ENCODE peak calls at places on chromosomes 6 and 20, in five cellular contexts. O is cardiac muscle cell, E is mammary epithelial cell, T is fibroblast of lung, X is aorta. I is an unnamed sample. For H3K4me1, the result is how much of the 10 kb centered on the place peaks cover.

GRCh38 chr6:54014440-54014839 is 96.8 kb upstream of the MLIP start:
- DNase-seq in X (no peak), E (no peak), O (no peak), T (no peak), I (no peak)

GRCh38 chr6:125593746-125594145 is 155.7 kb upstream of the HEY2 start:
- DNase-seq in X (no peak), O (no peak), T (no peak), E (no peak), I (no peak)

GRCh38 chr6:111606620-111607115 is 990 bp upstream of the TRAF3IP2 start:
- DNase-seq in E (no peak), X (no peak), O (peak), T (peak), I (no peak)

GRCh38 chr6:44646355-44646754 is 258.8 kb downstream of the CDC5L start:
- DNase-seq in O (peak), E (no peak), X (no peak), T (no peak), I (no peak)

GRCh38 chr20:58245931-58246330 is 17.5 kb upstream of the ANKRD60 start:
- DNase-seq in O (no peak), E (no peak), T (no peak), X (no peak), I (no peak)

GRCh38 chr6:39887692-39888450 is 46.4 kb downstream of the MOCS1 start:
- DNase-seq in T (peak), O (peak), X (peak), E (no peak), I (no peak)

GRCh38 chr6:11416936-11417576 is 120.5 kb upstream of the TMEM170B start:
- DNase-seq in E (no peak), O (no peak), X (no peak), T (no peak), I (no peak)

GRCh38 chr20:10218536-10219451 is at the start of gene SNAP25:
- DNase-seq in X (peak), E (peak), T (peak), O (peak), I (peak)

GRCh38 chr20:2955257-2955950 is 82.1 kb downstream of the PTPRA start:
- DNase-seq in E (no peak), X (no peak), T (no peak), O (no peak), I (no peak)

GRCh38 chr6:137780447-137781034 is 86.5 kb upstream of the TNFAIP3 start:
- DNase-seq in T (peak), O (no peak), X (no peak), E (no peak), I (no peak)

GRCh38 chr6:135686784-135687301 is 164.7 kb upstream of the PDE7B start:
- DNase-seq in T (peak), O (peak), X (no peak), E (peak), I (peak)

GRCh38 chr6:83966539-83966938 is 67.0 kb upstream of the MRAP2 start:
- DNase-seq in E (no peak), O (no peak), T (no peak), X (no peak), I (no peak)

GRCh38 chr20:43409041-43409913 is 48.4 kb upstream of the SRSF6 start:
- DNase-seq in T (peak), E (peak), X (no peak), O (peak), I (peak)

GRCh38 chr6:1351381-1352008 is 37.9 kb upstream of the FOXF2 start:
- DNase-seq in E (no peak), O (no peak), T (peak), X (no peak), I (no peak)

GRCh38 chr20:17560344-17561074 is 9.4 kb upstream of the DSTN start:
- DNase-seq in T (no peak), E (no peak), O (no peak), X (no peak), I (no peak)

GRCh38 chr20:57323034-57323433 is 6.6 kb upstream of the SPO11 start:
- DNase-seq in T (no peak), O (peak), X (no peak), E (peak), I (peak)

GRCh38 chr20:49906101-49906604 is 9.2 kb downstream of the SPATA2 start:
- DNase-seq in E (no peak), T (no peak), O (no peak), X (no peak), I (no peak)

GRCh38 chr6:42292002-42292735 is 74.5 kb upstream of the MRPS10 start:
- DNase-seq in E (peak), O (peak), X (no peak), T (peak), I (peak)

GRCh38 chr20:41879151-41879550 is 261.0 kb upstream of the CHD6 start:
- DNase-seq in E (no peak), T (no peak), X (no peak), O (no peak), I (no peak)

GRCh38 chr6:37696220-37696840 is 1.4 kb downstream of the MDGA1 start:
- DNase-seq in O (peak), X (peak), E (peak), T (peak), I (peak)

GRCh38 chr20:45872626-45873025 is 8.4 kb upstream of the ZSWIM1 start:
- DNase-seq in O (no peak), T (no peak), E (no peak), X (no peak), I (no peak)

GRCh38 chr6:12238191-12238590 is 52.0 kb upstream of the EDN1 start:
- DNase-seq in E (no peak), O (no peak), X (no peak), T (no peak), I (no peak)

GRCh38 chr20:17636523-17637412 is 45.3 kb downstream of the RRBP1 start:
- DNase-seq in E (no peak), O (no peak), X (no peak), T (no peak), I (no peak)

GRCh38 chr6:69914015-69914485 is 47.7 kb downstream of the COL19A1 start:
- DNase-seq in E (no peak), O (no peak), T (peak), X (no peak), I (no peak)

GRCh38 chr6:106510090-106510970 is 119.0 kb downstream of the RTN4IP1 start:
- DNase-seq in X (peak), O (peak), E (peak), T (peak), I (peak)

GRCh38 chr20:22728146-22728745 is 143.9 kb upstream of the FOXA2 start:
- DNase-seq in E (peak), O (no peak), X (no peak), T (no peak), I (no peak)

GRCh38 chr6:28977351-28978136 is 27.6 kb downstream of the ZNF311 start:
- DNase-seq in X (no peak), O (peak), E (peak), T (peak), I (peak)

GRCh38 chr6:18413320-18413830 is 26.2 kb downstream of the RNF144B start:
- DNase-seq in O (no peak), E (no peak), T (no peak), X (no peak), I (no peak)

GRCh38 chr6:170276369-170277057 is 14.4 kb downstream of the DLL1 start:
- DNase-seq in T (peak), X (peak), E (no peak), O (peak), I (no peak)

GRCh38 chr20:59149678-59150504 is 13.7 kb upstream of the ZNF831 start:
- DNase-seq in T (no peak), X (no peak), O (no peak), E (no peak), I (no peak)

GRCh38 chr20:33465536-33466302 is 22.2 kb upstream of the SNTA1 start:
- DNase-seq in E (no peak), X (no peak), T (no peak), O (no peak), I (no peak)

GRCh38 chr6:116439572-116439971 is 21.6 kb upstream of the CALHM6 start:
- DNase-seq in T (no peak), O (no peak), X (no peak), E (no peak), I (no peak)

DNA sequence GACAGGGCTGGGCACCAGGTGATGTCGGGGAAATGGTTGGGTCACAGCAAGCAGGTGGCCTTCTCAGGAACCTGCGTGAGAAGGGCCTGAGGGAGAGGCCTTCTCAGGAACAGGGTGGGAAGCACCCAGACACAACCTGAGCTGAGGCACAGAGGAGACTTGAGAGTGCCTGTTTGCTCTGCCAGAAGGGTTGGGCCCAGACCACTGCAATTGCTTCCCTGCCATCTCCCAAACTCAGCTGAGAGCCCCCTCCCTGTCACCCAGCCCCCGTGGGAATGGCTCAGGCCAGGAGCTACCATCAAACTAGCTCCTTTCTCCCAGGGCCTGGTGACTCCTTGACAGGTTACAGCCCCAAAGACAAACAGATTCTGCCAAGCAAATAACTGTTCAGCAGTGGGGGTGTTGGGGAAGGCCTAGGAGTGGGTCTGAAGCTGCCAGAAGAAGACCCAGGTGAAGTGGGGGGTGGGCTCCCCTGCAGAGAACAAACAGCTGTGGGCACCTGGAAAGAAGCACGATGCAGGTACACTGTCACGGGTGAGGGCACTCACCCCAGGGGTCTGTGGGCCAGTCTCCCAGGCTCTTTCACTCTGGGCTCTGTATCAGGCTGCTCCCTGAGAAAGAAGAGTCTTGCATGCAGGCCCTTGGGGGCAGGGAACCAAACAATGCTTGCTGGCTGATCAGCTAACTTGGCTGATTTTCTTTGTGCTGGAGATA is 30.4 kb upstream of the SPDEF start:
- DNase-seq in E (no peak), X (peak), O (no peak), T (no peak), I (no peak)
- H3K4me1 ChIP-seq in E (under half), X (under half), O (under half), T (under half), I (under half)

GRCh38 chr6:31587791-31588777 is 2.0 kb downstream of the LST1 start:
- DNase-seq in T (no peak), O (no peak), X (no peak), E (no peak), I (no peak)

GRCh38 chr6:31585531-31585930 is 546 bp upstream of the LST1 start:
- DNase-seq in O (no peak), E (no peak), T (no peak), X (no peak), I (no peak)

GRCh38 chr6:31586013-31586412 is at the start of gene LST1:
- DNase-seq in E (no peak), X (no peak), O (peak), T (no peak), I (no peak)

GRCh38 chr6:31588871-31589650 is 3.0 kb downstream of the LST1 start:
- DNase-seq in T (no peak), E (no peak), O (peak), X (no peak), I (no peak)

DNA sequence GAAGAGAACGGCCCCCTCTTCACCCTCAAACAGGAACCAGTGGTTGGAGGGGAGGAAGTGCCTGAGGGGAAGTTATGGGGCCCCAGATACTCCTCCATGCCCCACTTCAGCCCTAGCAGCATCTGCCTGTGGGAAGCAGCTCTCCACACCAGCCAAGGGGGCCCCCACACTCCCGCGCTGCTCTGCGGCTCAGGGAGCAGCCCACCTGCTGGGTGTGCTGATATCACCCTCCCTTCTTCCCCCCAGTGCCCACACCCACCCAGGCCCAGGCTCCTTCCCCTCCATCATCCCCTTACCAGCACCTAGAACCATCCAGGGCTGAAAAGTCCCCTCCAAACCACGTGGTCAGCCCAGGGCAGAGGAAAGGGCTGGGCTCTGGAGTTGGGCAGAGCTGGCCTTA is 519 bp downstream of the LST1 start:
- DNase-seq in X (no peak), O (no peak), T (no peak), E (no peak), I (no peak)
- H3K27ac ChIP-seq in X (no peak), O (no peak), T (no peak), E (no peak), I (no peak)

DNA sequence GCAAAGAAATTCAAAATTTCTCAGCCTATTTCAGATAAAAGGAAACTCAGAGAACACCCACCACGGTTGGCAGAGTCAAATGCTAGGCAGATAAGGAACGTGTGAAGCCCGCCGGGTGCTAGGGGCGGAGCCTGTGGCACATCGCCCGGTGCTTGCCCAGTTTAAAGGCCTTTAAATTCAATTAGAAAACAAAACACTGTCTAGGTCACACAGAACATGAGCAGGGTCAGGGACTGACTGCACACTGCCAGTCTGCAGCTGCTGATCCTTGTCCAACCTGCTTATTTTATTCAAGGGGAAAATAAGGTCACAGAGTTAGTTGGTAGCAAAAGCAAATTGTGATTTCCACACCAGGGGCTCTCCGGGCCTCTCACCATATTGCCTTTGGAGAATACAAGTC is 75.8 kb downstream of the PSMG4 start:
- DNase-seq in X (peak), E (no peak), O (no peak), T (no peak), I (no peak)
- H3K4me1 ChIP-seq in X (under half), E (under half), O (under half), T (under half), I (under half)

DNA sequence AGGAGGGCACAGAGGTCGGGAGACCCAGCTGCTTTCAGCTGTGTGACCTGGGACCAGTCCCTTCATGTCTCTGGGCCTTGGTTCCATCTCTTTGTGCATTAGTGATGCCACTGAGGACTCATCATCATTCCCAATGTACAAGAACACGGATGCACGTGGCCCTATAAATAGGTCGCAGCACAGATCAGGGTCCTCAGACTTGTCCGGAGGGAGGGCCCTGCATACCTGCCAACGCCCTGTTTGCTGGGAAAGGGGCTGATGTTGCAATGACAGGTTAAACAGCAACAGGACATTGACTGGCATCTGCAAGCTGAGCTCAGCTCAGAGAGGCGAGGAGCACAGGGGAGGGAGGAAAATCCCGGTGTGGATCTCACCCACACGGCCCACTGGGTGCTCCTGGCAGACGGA is 21.8 kb downstream of the TGM2 start:
- DNase-seq in O (no peak), T (no peak), X (peak), E (peak), I (peak)
- H3K27ac ChIP-seq in O (peak), T (peak), X (no peak), E (no peak), I (peak)

GRCh38 chr6:4905858-4906257 is 98.0 kb downstream of the RPP40 start:
- DNase-seq in O (no peak), X (no peak), E (no peak), T (no peak), I (no peak)
- H3K4me1 ChIP-seq in O (under half), X (under half), E (under half), T (under half), I (under half)

I was measured in foreskin keratinocyte.